ENCODE peak calls at places on chromosomes 6 and 20, in six cellular contexts. One of them, this sample, is unnamed.

GRCh38 chr6:136752554-136752953 is 39.7 kb downstream of the MAP3K5 start:
- DNase-seq in fibroblast of lung: no peak
- DNase-seq in hepatocyte: no peak
- DNase-seq in MM.1S: peak; percentile 30
- DNase-seq in GM23338: no peak
- DNase-seq in H1: no peak
- DNase-seq in this sample: no peak

GRCh38 chr6:25179051-25179778 is 100.0 kb upstream of the CARMIL1 start:
- DNase-seq in fibroblast of lung: peak; percentile 86
- DNase-seq in hepatocyte: peak; percentile 38
- DNase-seq in MM.1S: no peak
- DNase-seq in GM23338: no peak
- DNase-seq in H1: no peak
- DNase-seq in this sample: no peak

GRCh38 chr6:21414065-21414464 is 179.5 kb upstream of the SOX4 start:
- DNase-seq in fibroblast of lung: no peak
- DNase-seq in hepatocyte: no peak
- DNase-seq in MM.1S: no peak
- DNase-seq in GM23338: no peak
- DNase-seq in H1: no peak
- DNase-seq in this sample: no peak

GRCh38 chr20:36572701-36573102 is 695 bp upstream of the TGIF2 start:
- DNase-seq in fibroblast of lung: peak; percentile 22
- DNase-seq in hepatocyte: peak; percentile 61
- DNase-seq in MM.1S: no peak
- DNase-seq in GM23338: peak; percentile 58
- DNase-seq in H1: no peak
- DNase-seq in this sample: peak; percentile 64

GRCh38 chr20:8523684-8524083 is 391.6 kb downstream of the PLCB1 start:
- DNase-seq in fibroblast of lung: peak; percentile 30
- DNase-seq in hepatocyte: no peak
- DNase-seq in MM.1S: no peak
- DNase-seq in GM23338: peak; percentile 35
- DNase-seq in H1: no peak
- DNase-seq in this sample: peak; percentile 15

GRCh38 chr6:13715444-13715883 is 3.8 kb upstream of the RANBP9 start:
- DNase-seq in fibroblast of lung: peak; percentile 43
- DNase-seq in hepatocyte: no peak
- DNase-seq in MM.1S: no peak
- DNase-seq in GM23338: no peak
- DNase-seq in H1: no peak
- DNase-seq in this sample: no peak

GRCh38 chr6:55286824-55287223 is 40.4 kb upstream of the GFRAL start:
- DNase-seq in fibroblast of lung: no peak
- DNase-seq in hepatocyte: no peak
- DNase-seq in MM.1S: peak; percentile 54
- DNase-seq in GM23338: peak; percentile 6
- DNase-seq in H1: no peak
- DNase-seq in this sample: no peak

GRCh38 chr6:135358907-135359459 is 138.6 kb downstream of the AHI1 start:
- DNase-seq in fibroblast of lung: peak; percentile 45
- DNase-seq in hepatocyte: no peak
- DNase-seq in MM.1S: no peak
- DNase-seq in GM23338: no peak
- DNase-seq in H1: no peak
- DNase-seq in this sample: no peak

GRCh38 chr6:167435209-167435728 is 110.4 kb downstream of the TTLL2 start:
- DNase-seq in fibroblast of lung: no peak
- DNase-seq in hepatocyte: no peak
- DNase-seq in MM.1S: no peak
- DNase-seq in GM23338: no peak
- DNase-seq in H1: no peak
- DNase-seq in this sample: no peak

GRCh38 chr6:44010411-44011349 is 116.6 kb downstream of the MRPL14 start:
- DNase-seq in fibroblast of lung: peak; percentile 98
- DNase-seq in hepatocyte: no peak
- DNase-seq in MM.1S: no peak
- DNase-seq in GM23338: no peak
- DNase-seq in H1: no peak
- DNase-seq in this sample: no peak

GRCh38 chr6:16594849-16595248 is 166.4 kb downstream of the ATXN1 start:
- DNase-seq in fibroblast of lung: no peak
- DNase-seq in hepatocyte: no peak
- DNase-seq in MM.1S: no peak
- DNase-seq in GM23338: no peak
- DNase-seq in H1: no peak
- DNase-seq in this sample: no peak

GRCh38 chr6:16591681-16592549 is 169.3 kb downstream of the ATXN1 start:
- DNase-seq in fibroblast of lung: no peak
- DNase-seq in hepatocyte: no peak
- DNase-seq in MM.1S: peak; percentile 58
- DNase-seq in GM23338: no peak
- DNase-seq in H1: no peak
- DNase-seq in this sample: no peak

GRCh38 chr6:16595514-16595913 is 165.7 kb downstream of the ATXN1 start:
- DNase-seq in fibroblast of lung: no peak
- DNase-seq in hepatocyte: no peak
- DNase-seq in MM.1S: no peak
- DNase-seq in GM23338: no peak
- DNase-seq in H1: no peak
- DNase-seq in this sample: no peak

GRCh38 chr6:16596890-16597331 is 164.3 kb downstream of the ATXN1 start:
- DNase-seq in fibroblast of lung: no peak
- DNase-seq in hepatocyte: no peak
- DNase-seq in MM.1S: no peak
- DNase-seq in GM23338: peak; percentile 18
- DNase-seq in H1: no peak
- DNase-seq in this sample: no peak

DNA sequence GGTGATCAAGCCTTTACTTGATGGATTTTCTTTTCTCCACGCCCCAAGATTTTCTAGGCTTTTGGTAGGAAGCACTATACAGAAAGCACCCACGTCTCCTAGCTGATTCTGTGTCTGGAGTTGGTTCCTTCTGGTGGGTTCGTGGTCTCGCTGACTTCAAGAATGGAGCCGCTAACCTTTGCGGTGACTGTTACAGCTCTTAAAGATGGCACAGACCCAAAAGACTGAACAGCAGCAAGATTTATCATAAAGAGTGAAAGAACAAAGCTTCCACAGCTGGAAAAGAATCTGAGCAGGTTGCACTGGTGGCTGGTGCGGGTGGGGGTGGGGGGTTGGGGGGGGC is 168.7 kb downstream of the ATXN1 start:
- DNase-seq in fibroblast of lung: no peak
- DNase-seq in hepatocyte: no peak
- DNase-seq in MM.1S: no peak
- DNase-seq in GM23338: no peak
- DNase-seq in H1: no peak
- DNase-seq in this sample: no peak
- H2AFZ ChIP-seq in fibroblast of lung: no peak overlapping the region
- H2AFZ ChIP-seq in hepatocyte: no peak overlapping the region
- H2AFZ ChIP-seq in MM.1S: no peak overlapping the region
- H2AFZ ChIP-seq in GM23338: no peak overlapping the region
- H2AFZ ChIP-seq in H1: no peak overlapping the region
- H2AFZ ChIP-seq in this sample: no peak overlapping the region

DNA sequence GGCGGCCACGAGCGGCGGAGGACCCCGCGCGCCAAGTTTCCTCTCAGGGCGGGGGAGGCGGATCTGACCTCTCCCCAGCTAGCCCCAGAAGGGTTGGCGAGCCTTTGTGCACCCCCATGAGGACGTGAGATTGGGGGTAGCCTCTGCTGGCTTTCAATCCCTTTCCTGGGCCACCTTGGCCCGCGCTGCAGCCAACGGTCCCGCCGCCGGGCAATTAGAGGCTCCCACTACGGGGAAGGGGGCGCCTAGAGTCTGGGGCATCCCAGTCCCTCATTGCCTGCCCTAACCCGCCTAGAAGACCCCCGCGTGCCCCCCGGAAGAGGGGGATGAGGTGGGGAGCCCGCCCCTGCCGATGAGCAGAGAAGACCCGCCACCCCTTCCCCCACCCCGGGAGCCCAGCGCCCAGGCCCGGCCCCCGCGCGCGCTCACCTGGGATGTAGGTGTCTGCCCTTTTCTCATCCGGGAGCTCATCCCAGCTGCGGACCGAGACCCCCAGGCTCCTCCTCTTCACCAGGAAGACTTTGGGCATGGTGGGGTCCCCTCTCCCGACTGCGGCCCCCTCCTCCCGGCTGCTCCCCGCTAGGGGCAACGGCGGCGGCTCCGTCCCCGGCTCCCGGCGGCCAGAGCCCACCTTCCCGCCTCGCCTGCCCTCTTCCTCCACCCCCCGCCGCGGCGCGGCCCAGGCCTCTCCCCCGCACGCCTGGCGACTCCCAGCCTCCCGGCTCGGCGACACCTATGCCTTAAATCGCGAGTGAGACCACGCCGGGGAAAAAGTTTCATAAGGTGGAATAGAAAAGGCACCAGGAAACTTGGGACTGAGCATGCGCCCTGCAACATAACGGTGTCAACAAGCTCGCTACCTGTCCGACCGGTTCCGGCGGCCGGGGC is at the start of gene OVOL2:
- DNase-seq in fibroblast of lung: no peak
- DNase-seq in hepatocyte: peak; percentile 88
- DNase-seq in MM.1S: peak; percentile 48
- DNase-seq in GM23338: peak; percentile 90
- DNase-seq in H1: peak; percentile 90
- DNase-seq in this sample: peak; percentile 46
- TF ChIP-seq EZH2 in fibroblast of lung: peak; percentile 87
- TF ChIP-seq EZH2 in hepatocyte: no peak
- TF ChIP-seq EZH2 in MM.1S: no peak
- TF ChIP-seq EZH2 in GM23338: peak; percentile 11
- TF ChIP-seq EZH2 in H1: no peak
- TF ChIP-seq EZH2 in this sample: peak; percentile 66

GRCh38 chr6:85418059-85418458 is 31.8 kb upstream of the NT5E start:
- DNase-seq in fibroblast of lung: peak; percentile 58
- DNase-seq in hepatocyte: no peak
- DNase-seq in MM.1S: no peak
- DNase-seq in GM23338: no peak
- DNase-seq in H1: no peak
- DNase-seq in this sample: no peak
- H2AFZ ChIP-seq in fibroblast of lung: no peak overlapping the region
- H2AFZ ChIP-seq in hepatocyte: no peak overlapping the region
- H2AFZ ChIP-seq in MM.1S: no peak overlapping the region
- H2AFZ ChIP-seq in GM23338: no peak overlapping the region
- H2AFZ ChIP-seq in H1: peak overlapping the region; percentile 3
- H2AFZ ChIP-seq in this sample: no peak overlapping the region

GRCh38 chr6:101086473-101086872 is 205.3 kb upstream of the ASCC3 start:
- DNase-seq in fibroblast of lung: no peak
- DNase-seq in hepatocyte: no peak
- DNase-seq in MM.1S: no peak
- DNase-seq in GM23338: peak; percentile 69
- DNase-seq in H1: no peak
- DNase-seq in this sample: peak; percentile 9

GRCh38 chr6:101085327-101085726 is 204.2 kb upstream of the ASCC3 start:
- DNase-seq in fibroblast of lung: no peak
- DNase-seq in hepatocyte: no peak
- DNase-seq in MM.1S: no peak
- DNase-seq in GM23338: peak; percentile 30
- DNase-seq in H1: no peak
- DNase-seq in this sample: peak; percentile 18

GRCh38 chr6:101079696-101080270 is 198.7 kb upstream of the ASCC3 start:
- DNase-seq in fibroblast of lung: no peak
- DNase-seq in hepatocyte: no peak
- DNase-seq in MM.1S: no peak
- DNase-seq in GM23338: no peak
- DNase-seq in H1: no peak
- DNase-seq in this sample: no peak

GRCh38 chr6:101080597-101080996 is 199.5 kb upstream of the ASCC3 start:
- DNase-seq in fibroblast of lung: peak; percentile 25
- DNase-seq in hepatocyte: no peak
- DNase-seq in MM.1S: no peak
- DNase-seq in GM23338: no peak
- DNase-seq in H1: no peak
- DNase-seq in this sample: no peak

DNA sequence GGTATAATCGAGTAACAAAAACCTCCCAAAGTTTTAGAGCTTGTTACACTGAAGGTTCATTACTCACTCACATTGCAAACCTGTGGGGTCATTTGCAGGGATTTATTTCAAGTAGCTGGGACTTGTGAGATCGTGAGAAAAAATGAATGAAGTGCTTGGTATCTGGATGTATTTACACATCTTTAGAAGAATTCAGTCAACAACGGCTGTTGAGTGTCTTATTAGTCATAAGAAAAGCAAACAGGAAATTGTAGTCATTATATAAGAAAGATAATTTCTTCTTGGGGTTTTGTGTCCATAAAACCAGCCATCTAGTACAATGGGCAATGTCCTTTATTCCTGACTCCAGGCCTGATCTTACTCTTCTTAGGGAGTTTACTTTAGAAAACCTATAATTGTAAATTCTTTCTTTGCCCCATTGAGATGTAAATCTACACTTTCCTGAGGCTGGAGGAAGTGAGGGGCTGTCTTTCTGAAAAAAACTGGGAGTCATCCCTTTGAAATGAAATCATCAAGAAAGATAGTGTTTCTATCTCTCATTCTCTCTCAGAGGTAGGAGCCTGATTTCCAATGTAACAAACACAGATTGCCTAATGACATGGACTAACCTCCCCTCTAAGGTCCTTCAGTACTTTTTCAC is 202.5 kb upstream of the ASCC3 start:
- DNase-seq in fibroblast of lung: peak; percentile 4
- DNase-seq in hepatocyte: peak; percentile 8
- DNase-seq in MM.1S: no peak
- DNase-seq in GM23338: peak; percentile 57
- DNase-seq in H1: no peak
- DNase-seq in this sample: peak; percentile 3
- TF ChIP-seq EZH2 in fibroblast of lung: no peak
- TF ChIP-seq EZH2 in hepatocyte: no peak
- TF ChIP-seq EZH2 in MM.1S: no peak
- TF ChIP-seq EZH2 in GM23338: no peak
- TF ChIP-seq EZH2 in H1: no peak
- TF ChIP-seq EZH2 in this sample: no peak

This sample was measured in neural progenitor cell.